ENCODE peak calls at places on chromosomes 16 and 17, in five cellular contexts. One of them, this sample, is unnamed.

GRCh38 chr17:81682565-81683207 is 911 bp downstream of the ARL16 start:
- DNase-seq in HepG2: no peak
- DNase-seq in AG09319: no peak
- DNase-seq in MCF 10A: no peak
- DNase-seq in lung: no peak
- DNase-seq in this sample: no peak

GRCh38 chr16:87584271-87584670 is 18.0 kb upstream of the JPH3 start:
- DNase-seq in HepG2: no peak
- DNase-seq in AG09319: no peak
- DNase-seq in MCF 10A: no peak
- DNase-seq in lung: no peak
- DNase-seq in this sample: peak; percentile 22

GRCh38 chr16:8476824-8477223 is 113.5 kb downstream of the TMEM114 start:
- DNase-seq in HepG2: no peak
- DNase-seq in AG09319: no peak
- DNase-seq in MCF 10A: no peak
- DNase-seq in lung: no peak
- DNase-seq in this sample: no peak

GRCh38 chr17:75397217-75397616 is 8.3 kb downstream of the GRB2 start:
- DNase-seq in HepG2: no peak
- DNase-seq in AG09319: no peak
- DNase-seq in MCF 10A: no peak
- DNase-seq in lung: no peak
- DNase-seq in this sample: no peak

GRCh38 chr17:57676543-57676942 is 68.6 kb downstream of the CCDC182 start:
- DNase-seq in HepG2: no peak
- DNase-seq in AG09319: no peak
- DNase-seq in MCF 10A: no peak
- DNase-seq in lung: no peak
- DNase-seq in this sample: no peak

GRCh38 chr16:23957287-23957686 is 121.5 kb downstream of the PRKCB start:
- DNase-seq in HepG2: no peak
- DNase-seq in AG09319: no peak
- DNase-seq in MCF 10A: no peak
- DNase-seq in lung: no peak
- DNase-seq in this sample: no peak

GRCh38 chr16:66204761-66205160 is 161.7 kb upstream of the CDH5 start:
- DNase-seq in HepG2: no peak
- DNase-seq in AG09319: no peak
- DNase-seq in MCF 10A: peak; percentile 53
- DNase-seq in lung: no peak
- DNase-seq in this sample: no peak

GRCh38 chr16:81445143-81445922 is 725 bp downstream of the CMIP start:
- DNase-seq in HepG2: no peak
- DNase-seq in AG09319: no peak
- DNase-seq in MCF 10A: peak; percentile 30
- DNase-seq in lung: no peak
- DNase-seq in this sample: peak; percentile 68

DNA sequence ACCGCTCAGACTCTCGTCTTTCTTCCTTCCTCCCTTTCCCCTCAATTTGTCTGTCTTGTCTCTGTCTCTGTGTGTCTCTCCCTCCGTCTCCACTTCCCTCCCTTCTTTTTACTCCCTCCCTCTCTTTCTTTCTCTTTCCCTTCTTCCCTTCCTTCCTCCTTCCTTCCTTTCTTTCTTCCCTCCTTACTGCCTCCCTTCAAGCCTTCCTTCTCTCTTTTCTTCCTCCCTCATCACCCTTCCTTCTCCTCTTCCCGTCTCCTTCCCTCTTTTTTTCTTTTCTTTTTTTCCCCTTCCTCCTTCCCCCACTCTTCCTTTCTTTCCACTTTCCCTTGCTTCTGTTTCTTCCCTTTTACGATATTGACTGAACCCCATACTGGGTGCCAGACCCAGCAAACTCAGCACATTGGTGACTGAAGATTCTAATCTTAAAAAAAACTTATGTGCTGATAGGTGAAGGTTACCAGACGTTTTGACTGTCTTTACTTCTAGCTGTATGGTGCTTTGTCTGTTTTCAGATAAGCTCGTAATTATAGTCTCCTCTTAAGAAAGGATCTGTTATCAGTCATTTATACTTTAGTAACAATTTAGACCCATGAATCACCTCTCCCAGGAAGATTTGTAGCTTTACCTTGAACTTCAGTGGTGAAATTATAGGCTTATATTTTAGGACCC is 481 bp upstream of the BRD7 start:
- DNase-seq in HepG2: no peak
- DNase-seq in AG09319: no peak
- DNase-seq in MCF 10A: no peak
- DNase-seq in lung: no peak
- DNase-seq in this sample: no peak
- TF ChIP-seq CTCF in HepG2: no peak
- TF ChIP-seq CTCF in AG09319: no peak
- TF ChIP-seq CTCF in MCF 10A: no peak
- TF ChIP-seq CTCF in lung: no peak
- TF ChIP-seq CTCF in this sample: no peak

GRCh38 chr16:1095450-1096163 is 437 bp downstream of the C1QTNF8 start:
- DNase-seq in HepG2: no peak
- DNase-seq in AG09319: no peak
- DNase-seq in MCF 10A: no peak
- DNase-seq in lung: no peak
- DNase-seq in this sample: no peak
- TF ChIP-seq CTCF in HepG2: peak; percentile 34
- TF ChIP-seq CTCF in AG09319: no peak
- TF ChIP-seq CTCF in MCF 10A: no peak
- TF ChIP-seq CTCF in lung: no peak
- TF ChIP-seq CTCF in this sample: no peak

GRCh38 chr17:4722678-4723240 is 8.5 kb upstream of the MED11 start:
- DNase-seq in HepG2: no peak
- DNase-seq in AG09319: no peak
- DNase-seq in MCF 10A: no peak
- DNase-seq in lung: no peak
- DNase-seq in this sample: no peak
- TF ChIP-seq CTCF in HepG2: no peak
- TF ChIP-seq CTCF in AG09319: no peak
- TF ChIP-seq CTCF in MCF 10A: no peak
- TF ChIP-seq CTCF in lung: no peak
- TF ChIP-seq CTCF in this sample: no peak

DNA sequence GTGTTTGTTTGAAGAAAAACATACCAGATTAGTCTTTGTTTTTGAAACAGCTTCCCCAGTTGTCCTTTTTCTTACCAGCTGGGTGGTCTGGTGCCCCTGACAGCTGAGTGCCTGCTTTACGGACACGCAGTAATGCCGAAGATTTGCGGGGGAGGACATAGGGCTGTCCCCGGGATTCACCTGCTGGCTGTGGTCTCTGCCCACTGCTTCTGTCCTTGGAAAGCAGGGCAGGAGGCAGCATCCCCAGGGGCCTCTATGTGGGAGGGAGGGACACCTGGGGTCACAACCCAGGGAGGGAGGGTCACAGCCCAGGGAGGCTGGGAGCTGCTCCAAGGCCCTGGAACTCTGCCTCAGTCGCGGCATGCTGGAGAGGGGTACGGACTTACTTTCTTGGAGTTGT is 221.7 kb downstream of the NTN1 start:
- DNase-seq in HepG2: no peak
- DNase-seq in AG09319: no peak
- DNase-seq in MCF 10A: no peak
- DNase-seq in lung: no peak
- DNase-seq in this sample: no peak
- TF ChIP-seq CTCF in HepG2: no peak
- TF ChIP-seq CTCF in AG09319: no peak
- TF ChIP-seq CTCF in MCF 10A: no peak
- TF ChIP-seq CTCF in lung: no peak
- TF ChIP-seq CTCF in this sample: no peak

DNA sequence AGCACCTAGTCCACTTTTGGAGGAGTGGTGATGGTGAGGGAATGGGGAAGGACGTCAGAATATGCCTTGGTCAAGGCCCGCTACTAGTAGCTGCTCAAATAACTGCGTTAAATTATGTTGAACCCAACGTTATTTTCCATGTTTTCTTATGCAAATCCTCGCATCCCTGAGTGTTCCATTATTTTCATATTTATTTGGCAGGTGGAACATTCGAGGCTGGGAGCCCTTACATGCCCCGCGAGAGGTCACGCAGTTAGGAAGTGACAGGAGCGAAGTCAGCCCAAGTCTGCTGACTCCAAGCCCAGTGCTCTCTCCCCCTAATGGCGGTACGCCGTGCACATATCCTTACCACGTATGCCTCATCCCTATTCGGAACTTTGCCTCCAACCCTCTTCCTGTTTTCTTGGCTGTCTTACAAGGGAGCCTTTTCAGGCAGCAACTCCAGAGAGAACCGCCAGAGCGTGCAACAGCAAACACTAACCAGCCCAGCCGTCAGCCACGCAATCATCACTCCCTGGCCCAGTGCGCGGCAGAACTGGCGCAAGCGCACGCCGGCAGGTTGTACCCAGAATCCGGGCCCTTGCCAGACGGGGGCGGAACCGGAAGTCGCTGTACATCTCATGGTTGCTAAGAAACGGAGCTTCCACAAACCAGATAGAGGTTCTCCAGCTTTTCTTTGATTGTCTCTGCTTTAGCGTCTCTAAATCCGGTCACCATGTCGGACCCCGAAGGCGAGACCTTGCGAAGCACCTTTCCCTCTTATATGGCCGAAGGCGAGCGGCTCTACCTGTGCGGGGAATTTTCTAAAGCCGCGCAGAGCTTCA is at the start of gene ODAD4:
- DNase-seq in HepG2: peak; percentile 95
- DNase-seq in AG09319: peak; percentile 93
- DNase-seq in MCF 10A: peak; percentile 96
- DNase-seq in lung: peak; percentile 97
- DNase-seq in this sample: peak; percentile 99
- TF ChIP-seq CTCF in HepG2: peak; percentile 85
- TF ChIP-seq CTCF in AG09319: peak; percentile 44
- TF ChIP-seq CTCF in MCF 10A: peak; percentile 19
- TF ChIP-seq CTCF in lung: peak; percentile 12
- TF ChIP-seq CTCF in this sample: peak; percentile 38

DNA sequence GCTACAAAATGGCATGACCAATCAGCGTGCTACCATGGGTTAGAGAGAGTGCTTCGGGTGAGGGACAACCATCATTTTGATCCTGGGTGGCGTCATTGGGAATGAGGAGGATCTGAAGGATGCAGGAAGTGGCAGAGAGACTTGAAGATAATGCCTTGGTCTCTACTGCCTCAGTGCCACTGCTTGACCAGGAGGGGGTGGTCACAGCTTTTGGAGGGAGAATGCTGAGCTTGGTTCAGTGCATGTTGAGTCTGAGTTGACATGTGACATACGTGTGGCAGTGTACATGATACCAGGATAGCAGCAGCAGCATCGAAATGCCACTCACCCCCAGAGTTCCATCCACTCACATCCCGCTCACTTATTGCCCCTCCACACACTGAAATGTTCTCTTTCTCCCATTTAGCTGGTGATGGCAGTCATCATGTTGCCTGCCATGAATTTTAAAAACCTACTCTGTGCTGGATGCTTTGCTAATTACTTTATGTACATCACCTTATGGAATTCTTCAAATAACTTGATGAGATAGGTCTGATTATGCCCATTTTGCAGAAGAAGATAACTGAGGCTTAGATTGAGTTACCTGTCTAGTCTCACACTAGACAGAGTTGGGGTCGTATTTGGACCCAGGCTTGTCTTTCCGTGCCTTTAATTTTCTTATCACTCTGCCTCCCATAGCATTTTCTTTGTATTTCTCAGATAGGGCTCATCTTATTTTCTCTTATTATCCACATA is 36.7 kb downstream of the ARSG start:
- DNase-seq in HepG2: no peak
- DNase-seq in AG09319: no peak
- DNase-seq in MCF 10A: no peak
- DNase-seq in lung: no peak
- DNase-seq in this sample: no peak
- TF ChIP-seq CTCF in HepG2: peak; percentile 56
- TF ChIP-seq CTCF in AG09319: no peak
- TF ChIP-seq CTCF in MCF 10A: no peak
- TF ChIP-seq CTCF in lung: no peak
- TF ChIP-seq CTCF in this sample: no peak

DNA sequence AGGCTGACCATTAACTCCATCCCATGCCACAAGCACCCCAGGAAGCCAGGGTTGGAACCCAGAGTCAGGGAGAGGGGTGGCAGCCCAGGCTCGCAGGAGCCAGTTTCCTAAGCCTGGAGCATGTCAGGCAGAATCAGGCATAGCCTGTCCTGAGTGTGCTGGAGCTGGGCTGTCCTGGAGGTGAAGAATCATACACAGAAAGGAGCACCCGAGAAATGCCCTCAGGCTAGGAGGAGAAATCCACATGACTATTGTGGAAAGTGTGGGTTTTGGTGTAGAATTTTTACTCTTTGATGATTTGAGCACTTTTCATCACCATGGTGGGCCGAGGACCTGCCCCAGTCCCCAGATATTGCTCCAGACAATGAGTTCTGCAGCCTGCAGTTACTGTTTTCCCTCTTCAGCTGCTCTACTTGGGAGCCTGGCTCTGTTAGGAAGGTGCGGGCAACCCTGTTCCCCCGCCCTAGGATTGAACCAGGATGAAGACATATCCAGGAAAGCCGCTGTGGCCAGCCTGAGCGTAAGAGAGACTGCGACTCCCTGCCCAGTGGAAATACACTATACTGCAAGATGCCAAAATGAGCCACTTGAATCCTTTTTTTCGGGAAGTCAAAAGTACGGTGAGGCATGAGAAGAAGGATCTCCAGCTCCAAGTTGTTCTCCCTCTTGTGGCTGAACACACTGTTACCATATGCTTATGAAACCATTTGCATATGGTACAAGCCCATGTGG is 29.0 kb upstream of the HEATR6 start:
- DNase-seq in HepG2: no peak
- DNase-seq in AG09319: no peak
- DNase-seq in MCF 10A: peak; percentile 20
- DNase-seq in lung: peak; percentile 28
- DNase-seq in this sample: peak; percentile 50
- TF ChIP-seq CTCF in HepG2: no peak
- TF ChIP-seq CTCF in AG09319: peak; percentile 21
- TF ChIP-seq CTCF in MCF 10A: no peak
- TF ChIP-seq CTCF in lung: no peak
- TF ChIP-seq CTCF in this sample: peak; percentile 10

This sample was measured in foreskin fibroblast.